ENCODE peak calls at places on chromosome 6, in ten cellular contexts. S is heart left ventricle, A is tibial artery, N is gastrocnemius medialis, I is Panc1, V is mesendoderm, Q is brain microvascular endothelial cell, C is ascending aorta, X is DND-41, K is PC-3. U is an unnamed sample. For H3K27me3, the result is how much of the 10 kb centered on the place peaks cover.

GRCh38 chr6:37483502-37483901 is 16.2 kb downstream of the CCDC167 start:
- DNase-seq in Q (no peak), C (no peak), I (no peak), N (no peak), K (peak), V (no peak), A (peak), X (no peak), S (no peak), U (no peak)

GRCh38 chr6:139531148-139531547 is 156.7 kb upstream of the CITED2 start:
- DNase-seq in S (no peak), N (no peak), C (no peak), K (peak), Q (peak), A (no peak), X (no peak), I (no peak), V (no peak), U (no peak)

GRCh38 chr6:26342106-26342999 is 22.6 kb upstream of the BTN3A2 start:
- DNase-seq in S (no peak), V (peak), C (no peak), X (no peak), N (no peak), I (no peak), K (peak), Q (peak), A (no peak), U (no peak)

GRCh38 chr6:113182370-113183141 is 674.6 kb upstream of the MARCKS start:
- DNase-seq in A (no peak), N (no peak), S (no peak), C (no peak), V (peak), I (peak), X (no peak), Q (peak), K (peak), U (peak)

GRCh38 chr6:21845018-21845417 is 251.5 kb downstream of the SOX4 start:
- DNase-seq in V (no peak), Q (no peak), A (no peak), K (no peak), C (no peak), I (no peak), N (no peak), S (no peak), X (no peak), U (no peak)

GRCh38 chr6:37283268-37283667 is 25.3 kb upstream of the TMEM217 start:
- DNase-seq in K (no peak), I (no peak), N (no peak), C (no peak), A (no peak), S (peak), Q (no peak), X (no peak), V (no peak), U (no peak)

GRCh38 chr6:129491436-129491835 is 218.5 kb downstream of the ARHGAP18 start:
- DNase-seq in Q (peak), I (no peak), K (peak), X (no peak), S (no peak), V (no peak), C (no peak), N (no peak), A (no peak), U (no peak)

GRCh38 chr6:32176476-32177181 is 745 bp upstream of the AGPAT1 start:
- DNase-seq in X (no peak), I (no peak), C (no peak), N (no peak), S (no peak), A (no peak), Q (no peak), V (no peak), K (peak), U (no peak)

GRCh38 chr6:37125779-37126553 is 44.0 kb upstream of the PIM1 start:
- DNase-seq in I (no peak), Q (no peak), S (no peak), V (peak), X (no peak), N (no peak), K (no peak), A (no peak), C (no peak), U (no peak)

GRCh38 chr6:56682580-56682979 is 39.9 kb upstream of the DST start:
- DNase-seq in A (no peak), K (no peak), S (no peak), X (no peak), Q (no peak), C (no peak), V (no peak), N (no peak), I (no peak), U (no peak)

GRCh38 chr6:95366414-95366813 is 210.9 kb upstream of the MANEA start:
- DNase-seq in A (no peak), S (no peak), V (no peak), K (no peak), C (no peak), Q (no peak), X (no peak), I (no peak), N (no peak), U (no peak)

GRCh38 chr6:150969901-150970300 is 104.4 kb downstream of the MTHFD1L start:
- DNase-seq in Q (no peak), N (no peak), K (no peak), C (no peak), S (no peak), X (no peak), A (no peak), I (no peak), V (no peak), U (no peak)

GRCh38 chr6:151005896-151006632 is 140.6 kb downstream of the MTHFD1L start:
- DNase-seq in X (no peak), K (no peak), N (no peak), V (no peak), Q (no peak), A (no peak), C (no peak), S (no peak), I (no peak), U (no peak)

GRCh38 chr6:1201547-1202200 is 110.2 kb upstream of the FOXQ1 start:
- DNase-seq in Q (no peak), C (no peak), K (no peak), I (no peak), X (no peak), S (no peak), A (no peak), N (no peak), V (no peak), U (no peak)

GRCh38 chr6:74574794-74575193 is 631.1 kb downstream of the COL12A1 start:
- DNase-seq in S (no peak), X (no peak), V (peak), Q (peak), K (peak), I (no peak), A (no peak), N (no peak), C (no peak), U (no peak)

GRCh38 chr6:139271056-139271455 is 20.7 kb downstream of the TXLNB start:
- DNase-seq in I (no peak), C (no peak), K (peak), V (no peak), N (no peak), Q (peak), X (no peak), S (no peak), A (no peak), U (no peak)

GRCh38 chr6:104540743-104541142 is 319.0 kb downstream of the HACE1 start:
- DNase-seq in X (no peak), I (no peak), C (no peak), N (no peak), K (no peak), S (no peak), A (no peak), V (no peak), Q (peak), U (peak)

GRCh38 chr6:114404339-114404955 is 61.6 kb upstream of the HS3ST5 start:
- DNase-seq in A (no peak), C (no peak), V (peak), Q (no peak), X (no peak), I (no peak), S (no peak), K (no peak), N (no peak), U (no peak)

GRCh38 chr6:3406362-3406809 is 50.5 kb downstream of the SLC22A23 start:
- DNase-seq in I (no peak), K (no peak), C (no peak), A (no peak), Q (no peak), S (no peak), X (no peak), V (no peak), N (no peak), U (no peak)

GRCh38 chr6:39218868-39219567 is 10.3 kb downstream of the KCNK5 start:
- DNase-seq in N (no peak), K (no peak), A (no peak), V (no peak), C (no peak), Q (peak), S (no peak), X (no peak), I (no peak), U (no peak)

GRCh38 chr6:25415274-25415673 is 136.1 kb downstream of the CARMIL1 start:
- DNase-seq in C (no peak), X (no peak), Q (no peak), V (no peak), N (no peak), I (no peak), S (no peak), K (no peak), A (no peak), U (no peak)

GRCh38 chr6:41494212-41495115 is 51.7 kb upstream of the FOXP4 start:
- DNase-seq in A (no peak), S (no peak), K (no peak), V (peak), N (no peak), X (no peak), C (no peak), Q (no peak), I (no peak), U (no peak)

GRCh38 chr6:68958327-68958726 is 323.2 kb downstream of the ADGRB3 start:
- DNase-seq in V (no peak), C (no peak), N (no peak), X (no peak), I (no peak), A (no peak), Q (no peak), K (peak), S (no peak), U (no peak)

GRCh38 chr6:157514659-157515496 is 133.9 kb downstream of the ZDHHC14 start:
- DNase-seq in A (no peak), I (peak), X (no peak), Q (peak), V (peak), N (peak), C (no peak), S (no peak), K (peak), U (peak)

GRCh38 chr6:139545474-139546116 is 171.1 kb upstream of the CITED2 start:
- DNase-seq in I (no peak), K (no peak), X (no peak), N (no peak), A (no peak), Q (no peak), V (no peak), S (no peak), C (no peak), U (no peak)

GRCh38 chr6:73610444-73611275 is 43.1 kb downstream of the SLC17A5 start:
- DNase-seq in X (no peak), I (peak), N (no peak), K (peak), C (no peak), A (no peak), Q (no peak), S (no peak), V (peak), U (peak)

GRCh38 chr6:163438298-163438939 is 23.9 kb downstream of the QKI start:
- DNase-seq in K (peak), V (no peak), N (no peak), X (no peak), Q (peak), S (no peak), I (no peak), A (no peak), C (no peak), U (no peak)

GRCh38 chr6:95094751-95095150 is 482.6 kb upstream of the MANEA start:
- DNase-seq in K (peak), S (no peak), X (no peak), A (no peak), V (peak), N (no peak), I (peak), Q (peak), C (no peak), U (no peak)

GRCh38 chr6:135919026-135919425 is 67.5 kb downstream of the PDE7B start:
- DNase-seq in A (no peak), C (no peak), K (no peak), X (no peak), Q (no peak), N (no peak), V (no peak), S (no peak), I (no peak), U (no peak)

GRCh38 chr6:131381694-131382093 is 191.3 kb upstream of the ARG1 start:
- DNase-seq in A (no peak), X (no peak), Q (peak), N (no peak), C (no peak), V (no peak), K (no peak), S (no peak), I (no peak), U (no peak)

GRCh38 chr6:125871365-125871764 is 80.6 kb downstream of the NCOA7 start:
- DNase-seq in C (no peak), K (peak), Q (no peak), A (no peak), I (no peak), S (no peak), N (no peak), X (no peak), V (no peak), U (no peak)

GRCh38 chr6:154738561-154738961 is 5.3 kb downstream of the SCAF8 start:
- DNase-seq in A (no peak), X (no peak), V (peak), I (no peak), K (no peak), S (no peak), N (no peak), C (no peak), Q (no peak), U (no peak)

GRCh38 chr6:97654674-97655073 is 371.7 kb upstream of the MMS22L start:
- DNase-seq in V (peak), C (no peak), X (no peak), Q (no peak), I (no peak), K (no peak), S (no peak), N (no peak), A (no peak), U (no peak)

GRCh38 chr6:130760006-130760405 is 67.2 kb upstream of the SMLR1 start:
- DNase-seq in I (no peak), V (peak), A (no peak), K (peak), S (no peak), Q (peak), X (no peak), N (no peak), C (no peak), U (no peak)

GRCh38 chr6:25660512-25660911 is 8.5 kb downstream of the SCGN start:
- DNase-seq in V (peak), Q (peak), A (no peak), K (peak), I (no peak), X (no peak), N (no peak), C (no peak), S (no peak), U (peak)

DNA sequence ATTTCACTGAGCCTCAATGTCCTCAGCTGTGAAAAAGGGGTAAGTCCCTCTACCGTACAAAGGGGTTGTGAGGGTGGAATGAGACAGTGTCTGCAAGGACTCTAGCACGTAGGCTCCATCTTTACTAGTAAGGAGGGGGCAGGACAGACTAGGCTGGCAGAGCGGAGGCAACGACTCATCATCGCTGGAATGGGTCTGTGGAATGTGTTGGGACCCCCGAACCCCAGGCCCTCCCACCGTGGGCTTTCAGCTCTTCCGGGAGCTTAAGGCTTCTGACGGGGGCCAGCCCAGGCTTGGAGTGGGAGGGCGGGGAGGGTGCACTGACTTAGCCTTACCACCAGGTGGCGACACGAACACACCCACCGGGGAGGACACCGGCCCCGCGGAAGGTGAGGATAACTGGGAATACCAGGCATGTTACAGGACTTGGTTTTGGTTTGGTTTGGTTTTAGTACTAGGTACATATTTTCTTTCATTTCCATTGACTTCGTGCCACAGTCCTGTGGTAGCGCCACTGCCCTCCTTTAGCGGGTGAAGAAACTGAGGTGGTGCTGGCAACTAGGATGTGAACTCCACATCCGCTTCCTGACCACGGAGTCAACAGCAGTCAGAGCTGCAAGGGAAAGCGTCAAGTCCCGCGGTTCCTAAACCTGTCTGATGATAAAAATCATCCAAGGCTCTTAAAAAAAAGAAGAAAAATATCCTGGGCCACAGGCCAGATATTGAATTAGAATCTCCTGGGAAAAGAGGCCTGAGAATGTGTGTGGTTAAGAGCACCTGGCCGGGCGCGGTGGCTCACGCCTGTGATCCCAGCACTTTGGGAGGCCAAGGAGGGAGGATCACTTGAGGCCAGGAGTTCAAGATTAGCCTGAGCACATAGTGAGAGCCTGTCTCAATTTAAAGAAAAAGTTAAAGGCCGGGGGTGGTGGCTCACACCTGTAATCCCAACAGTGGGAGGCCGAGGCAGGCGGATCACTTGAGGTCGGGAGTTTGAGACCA is 10.3 kb upstream of the TULP1 start:
- DNase-seq in N (peak), C (peak), I (peak), Q (peak), A (peak), S (peak), V (peak), X (peak), K (peak), U (no peak)
- H3K4me3 ChIP-seq in N (peak), C (peak), I (peak), Q (peak), A (no peak), S (no peak), V (no peak), X (peak), K (peak), U (peak)

GRCh38 chr6:145031962-145032361 is 703.4 kb downstream of the EPM2A start:
- DNase-seq in S (no peak), A (no peak), N (no peak), V (no peak), Q (no peak), X (no peak), I (no peak), C (no peak), K (no peak), U (no peak)
- H3K27me3 ChIP-seq in S (under half), A (under half), N (under half), V (under half), Q (under half), X (under half), I (under half), C (under half), K (under half), U (under half)

DNA sequence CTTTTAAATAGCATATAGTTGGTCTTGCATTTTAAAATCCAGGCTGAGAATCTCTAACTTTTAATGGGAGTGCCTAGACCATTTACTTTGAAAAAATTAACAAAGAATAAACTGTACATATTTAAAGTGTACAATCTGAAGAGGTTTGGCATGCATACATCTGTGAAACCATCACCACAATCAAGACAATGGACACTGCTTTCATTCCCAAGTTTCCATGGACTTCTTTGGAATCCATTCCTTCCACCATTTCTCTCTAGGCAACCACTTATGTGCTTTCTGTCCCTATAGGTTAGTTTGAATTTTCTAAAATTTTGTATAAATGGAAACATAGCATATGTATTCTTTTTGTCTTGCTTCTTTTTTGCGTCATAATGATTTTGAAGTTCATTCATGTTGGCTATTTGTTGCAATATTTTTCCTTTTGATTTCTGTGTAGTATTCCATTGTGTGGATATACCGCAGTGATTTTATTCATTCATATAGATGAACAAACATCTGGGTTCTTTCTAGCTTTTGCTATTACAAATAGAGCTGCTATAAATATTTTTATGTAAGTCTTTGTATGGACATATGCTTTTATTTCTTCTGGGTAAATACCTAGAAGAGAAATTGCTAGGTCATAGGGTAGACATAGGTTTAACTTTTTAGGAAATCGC is 50.9 kb downstream of the NEDD9 start:
- DNase-seq in S (no peak), N (no peak), V (no peak), A (no peak), C (no peak), Q (no peak), I (no peak), K (no peak), X (no peak), U (no peak)
- H3K4me3 ChIP-seq in S (no peak), N (no peak), V (no peak), A (no peak), C (no peak), Q (no peak), I (no peak), K (no peak), X (no peak), U (no peak)

GRCh38 chr6:28211840-28212509 is 13.1 kb upstream of the ZSCAN9 start:
- DNase-seq in N (no peak), S (no peak), V (peak), C (no peak), A (no peak), K (peak), X (no peak), Q (no peak), I (no peak), U (no peak)

GRCh38 chr6:28208180-28208659 is 16.9 kb upstream of the ZSCAN9 start:
- DNase-seq in A (no peak), S (no peak), V (peak), Q (no peak), X (no peak), N (no peak), I (no peak), K (no peak), C (no peak), U (no peak)

GRCh38 chr6:28212510-28213212 is 12.4 kb upstream of the ZSCAN9 start:
- DNase-seq in S (no peak), K (peak), V (peak), A (no peak), Q (peak), N (peak), I (peak), X (no peak), C (no peak), U (peak)

GRCh38 chr6:28207244-28208179 is 17.6 kb upstream of the ZSCAN9 start:
- DNase-seq in V (peak), A (no peak), I (no peak), Q (peak), C (no peak), X (no peak), S (no peak), K (no peak), N (no peak), U (no peak)

DNA sequence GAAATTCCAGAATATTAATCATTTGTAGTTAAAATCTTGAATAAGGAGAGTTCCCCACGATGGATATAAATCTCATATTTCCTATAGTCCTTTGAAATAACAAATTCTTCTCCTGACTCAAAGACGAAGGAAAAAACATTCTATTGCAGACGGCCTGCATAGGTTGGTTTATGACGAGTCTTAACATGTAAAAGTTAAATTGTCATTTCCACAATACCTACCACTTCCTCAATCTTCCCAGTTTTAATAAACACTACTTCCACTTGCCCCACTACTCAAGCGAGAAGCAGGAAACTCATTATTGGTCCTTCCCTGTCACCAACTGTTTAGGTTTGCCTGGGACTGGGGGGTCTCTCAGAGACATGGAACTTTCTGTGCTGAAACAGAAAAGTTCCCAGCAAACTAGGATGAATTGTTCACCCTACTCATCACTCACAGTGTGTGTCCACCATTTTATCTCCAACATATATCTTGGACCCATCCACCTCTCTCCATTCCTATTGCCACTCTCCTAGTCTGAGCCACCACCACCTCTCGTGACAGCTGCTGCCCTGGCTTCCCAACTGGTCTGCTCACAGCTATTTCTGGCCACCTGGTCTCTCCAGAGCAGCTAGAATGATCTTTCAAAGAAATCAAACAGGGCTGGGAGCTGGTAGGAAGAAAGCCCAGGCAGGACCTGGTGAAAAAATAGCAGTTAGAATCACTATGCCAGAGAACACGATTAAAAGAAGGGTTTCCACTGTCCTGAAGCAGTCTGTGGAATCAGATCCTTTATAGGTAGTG is 15.1 kb upstream of the ZSCAN9 start:
- DNase-seq in X (no peak), N (peak), Q (no peak), K (no peak), V (no peak), A (no peak), S (no peak), C (no peak), I (no peak), U (no peak)
- H3K27me3 ChIP-seq in X (under half), N (half or more), Q (under half), K (under half), V (under half), A (half or more), S (half or more), C (under half), I (under half), U (under half)